ENCODE peak calls at places on chromosomes 2 and 18, in four cellular contexts. O is IMR-90, T is psoas muscle, Q is right atrium auricular region. F is an unnamed sample. For H3K36me3 and H3K9me3, the result is how much of the 10 kb centered on the place peaks cover.

GRCh38 chr2:25332571-25332970 is 9.2 kb downstream of the DNMT3A start:
- DNase-seq in O (no peak), T (peak), Q (no peak), F (no peak)

GRCh38 chr2:18357537-18357936 is 202.9 kb downstream of the RDH14 start:
- DNase-seq in O (no peak), T (no peak), Q (no peak), F (no peak)

GRCh38 chr2:131588152-131588873 is 60.6 kb downstream of the CCDC74A start:
- DNase-seq in O (no peak), T (no peak), Q (no peak), F (no peak)

GRCh38 chr2:167134381-167135072 is 246.2 kb downstream of the XIRP2 start:
- DNase-seq in O (peak), T (no peak), Q (no peak), F (no peak)

GRCh38 chr2:174180165-174180724 is 68.1 kb downstream of the OLA1 start:
- DNase-seq in O (no peak), T (no peak), Q (no peak), F (no peak)

GRCh38 chr2:108534577-108535379 is 508 bp downstream of the LIMS1 start:
- DNase-seq in O (no peak), T (peak), Q (no peak), F (peak)

GRCh38 chr2:10493636-10494281 is 45.6 kb upstream of the ODC1 start:
- DNase-seq in O (peak), T (no peak), Q (peak), F (peak)

GRCh38 chr18:74582642-74583041 is 15.0 kb upstream of the ZNF407 start:
- DNase-seq in O (no peak), T (no peak), Q (no peak), F (no peak)

GRCh38 chr18:48816554-48816953 is 134.2 kb downstream of the SMAD7 start:
- DNase-seq in O (no peak), T (peak), Q (peak), F (no peak)

GRCh38 chr2:131801210-131801744 is 273.6 kb downstream of the CCDC74A start:
- DNase-seq in O (no peak), T (no peak), Q (no peak), F (no peak)

GRCh38 chr2:183224933-183225332 is 100.7 kb downstream of the NUP35 start:
- DNase-seq in O (peak), T (no peak), Q (no peak), F (no peak)

GRCh38 chr2:54949431-54949830 is 100.8 kb downstream of the RTN4 start:
- DNase-seq in O (peak), T (no peak), Q (no peak), F (no peak)

GRCh38 chr2:118837067-118837466 is 10.4 kb downstream of the EN1 start:
- DNase-seq in O (no peak), T (no peak), Q (no peak), F (no peak)

GRCh38 chr18:4106407-4107033 is 348.6 kb downstream of the DLGAP1 start:
- DNase-seq in O (peak), T (peak), Q (peak), F (peak)

GRCh38 chr2:201698588-201699226 is at the start of gene MPP4:
- DNase-seq in O (peak), T (no peak), Q (no peak), F (no peak)

GRCh38 chr18:79791141-79791972 is 6.4 kb upstream of the KCNG2 start:
- DNase-seq in O (peak), T (peak), Q (peak), F (no peak)

GRCh38 chr2:168974370-168974769 is 56.8 kb downstream of the ABCB11 start:
- DNase-seq in O (no peak), T (no peak), Q (no peak), F (no peak)

GRCh38 chr2:135052997-135053474 is 944 bp downstream of the RAB3GAP1 start:
- DNase-seq in O (no peak), T (no peak), Q (no peak), F (no peak)

GRCh38 chr2:240921319-240922233 is 15.4 kb downstream of the CROCC2 start:
- DNase-seq in O (peak), T (peak), Q (peak), F (peak)

GRCh38 chr18:79374408-79375171 is 21.1 kb upstream of the NFATC1 start:
- DNase-seq in O (no peak), T (no peak), Q (no peak), F (no peak)

GRCh38 chr2:239246723-239247122 is 154.1 kb downstream of the HDAC4 start:
- DNase-seq in O (no peak), T (peak), Q (no peak), F (peak)

GRCh38 chr2:64837116-64837704 is 152.0 kb upstream of the SLC1A4 start:
- DNase-seq in O (peak), T (no peak), Q (no peak), F (no peak)

GRCh38 chr2:66364495-66364992 is 70.4 kb upstream of the MEIS1 start:
- DNase-seq in O (peak), T (no peak), Q (no peak), F (no peak)

GRCh38 chr2:217693363-217693762 is 309.4 kb downstream of the TNS1 start:
- DNase-seq in O (no peak), T (no peak), Q (no peak), F (no peak)
- H3K36me3 ChIP-seq in O (under half), T (under half), Q (under half), F (under half)

GRCh38 chr18:62688743-62689317 is 26.5 kb upstream of the PHLPP1 start:
- DNase-seq in O (no peak), T (no peak), Q (no peak), F (no peak)
- H3K9me3 ChIP-seq in O (under half), T (under half), Q (under half), F (under half)

GRCh38 chr2:170354409-170354808 is 176.5 kb downstream of the MYO3B start:
- DNase-seq in O (no peak), T (no peak), Q (no peak), F (no peak)
- H3K27ac ChIP-seq in O (no peak), T (no peak), Q (no peak), F (no peak)

GRCh38 chr18:55544028-55544427 is 44.0 kb downstream of the TCF4 start:
- DNase-seq in O (no peak), T (no peak), Q (no peak), F (no peak)

GRCh38 chr18:55549474-55550104 is 38.4 kb downstream of the TCF4 start:
- DNase-seq in O (no peak), T (no peak), Q (no peak), F (no peak)

GRCh38 chr18:55546873-55547704 is 40.9 kb downstream of the TCF4 start:
- DNase-seq in O (peak), T (no peak), Q (peak), F (peak)

GRCh38 chr18:55551227-55551626 is 36.8 kb downstream of the TCF4 start:
- DNase-seq in O (no peak), T (no peak), Q (no peak), F (no peak)

GRCh38 chr18:55547705-55548056 is 40.3 kb downstream of the TCF4 start:
- DNase-seq in O (no peak), T (no peak), Q (no peak), F (no peak)
- H3K36me3 ChIP-seq in O (under half), T (under half), Q (under half), F (under half)